ENCODE peak calls at places on chromosomes 6 and 20, in five cellular contexts. G is IMR-90, A is heart right ventricle, J is psoas muscle, M is left ventricle myocardium inferior. Q is an unnamed sample.
A peak's percentile ranks its signal among the peaks of the same experiment; 100 is the strongest.

GRCh38 chr6:24646771-24647170 is 780 bp upstream of the KIAA0319 start:
- DNase-seq in G (peak; percentile 12), A (no peak), J (no peak), M (no peak), Q (no peak)

GRCh38 chr20:3521852-3522740 is 51.3 kb downstream of the ATRN start:
- DNase-seq in G (no peak), A (no peak), J (no peak), M (no peak), Q (no peak)

GRCh38 chr6:138428943-138429616 is 25.1 kb downstream of the HEBP2 start:
- DNase-seq in G (peak; percentile 77), A (no peak), J (no peak), M (no peak), Q (no peak)

GRCh38 chr6:3230275-3231212 is 3.1 kb upstream of the TUBB2B start:
- DNase-seq in G (peak; percentile 34), A (no peak), J (no peak), M (no peak), Q (no peak)

GRCh38 chr6:32114853-32115252 is 5.7 kb upstream of the TNXB start:
- DNase-seq in G (peak; percentile 73), A (no peak), J (peak; percentile 49), M (no peak), Q (no peak)

GRCh38 chr6:15389759-15390723 is 144.2 kb downstream of the JARID2 start:
- DNase-seq in G (peak; percentile 66), A (no peak), J (no peak), M (no peak), Q (no peak)

GRCh38 chr6:42088101-42088591 is 37.8 kb downstream of the TAF8 start:
- DNase-seq in G (peak; percentile 54), A (peak; percentile 41), J (no peak), M (peak; percentile 55), Q (peak; percentile 65)

GRCh38 chr6:18126116-18126515 is 3.6 kb upstream of the NHLRC1 start:
- DNase-seq in G (no peak), A (no peak), J (no peak), M (no peak), Q (no peak)

GRCh38 chr20:36147707-36148106 is 6.8 kb upstream of the EPB41L1 start:
- DNase-seq in G (peak; percentile 81), A (no peak), J (no peak), M (no peak), Q (no peak)

GRCh38 chr6:65569505-65569904 is 137.5 kb downstream of the EYS start:
- DNase-seq in G (no peak), A (no peak), J (no peak), M (no peak), Q (no peak)

GRCh38 chr20:62366370-62367135 is 559 bp downstream of the LAMA5 start:
- DNase-seq in G (no peak), A (peak; percentile 51), J (peak; percentile 27), M (peak; percentile 47), Q (no peak)

GRCh38 chr6:80541186-80541585 is 434.7 kb downstream of the BCKDHB start:
- DNase-seq in G (peak; percentile 85), A (no peak), J (no peak), M (no peak), Q (no peak)

GRCh38 chr6:107713214-107713962 is 110.7 kb downstream of the SCML4 start:
- DNase-seq in G (no peak), A (no peak), J (no peak), M (no peak), Q (no peak)

GRCh38 chr20:46970937-46971630 is 76.4 kb downstream of the EYA2 start:
- DNase-seq in G (peak; percentile 97), A (no peak), J (no peak), M (no peak), Q (no peak)

DNA sequence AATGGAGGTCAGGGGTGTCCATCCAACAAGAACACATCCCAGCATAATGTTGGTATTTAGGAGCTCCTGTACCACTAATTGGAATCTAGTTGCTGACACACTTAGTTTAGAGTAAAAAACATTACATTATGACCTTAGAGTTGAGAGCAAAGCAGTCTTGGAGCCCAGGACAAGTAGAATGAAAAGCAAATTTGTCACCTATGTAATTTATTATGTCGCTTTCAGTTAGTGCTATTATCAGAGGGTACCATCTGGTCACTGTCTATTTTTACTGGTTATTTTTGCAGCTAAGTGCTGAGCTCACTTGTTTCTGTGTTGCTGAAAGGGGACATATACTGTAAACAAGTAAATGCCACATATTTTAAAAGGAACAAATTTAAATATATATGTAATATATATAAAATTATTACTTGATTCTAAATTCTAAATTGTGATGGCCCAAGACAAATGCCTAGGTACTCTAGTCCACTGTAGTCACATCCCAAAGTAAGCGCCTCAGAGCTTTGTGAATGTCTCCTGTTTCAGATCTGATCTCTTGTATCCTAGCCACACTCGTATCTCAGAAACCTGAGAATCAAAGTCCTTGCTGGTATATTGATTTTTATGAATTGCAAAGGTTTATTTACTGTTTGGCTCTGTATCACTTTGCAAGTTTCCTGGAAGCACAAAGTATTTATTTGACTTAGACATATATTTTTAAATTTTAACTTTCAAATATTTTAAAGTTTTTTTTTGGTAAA is 148.6 kb upstream of the MAN1A1 start:
- DNase-seq in G (no peak), A (no peak), J (no peak), M (no peak), Q (no peak)
- H3K27ac ChIP-seq in G (no peak overlapping the region), A (no peak overlapping the region), J (no peak overlapping the region), M (no peak overlapping the region), Q (no peak overlapping the region)

DNA sequence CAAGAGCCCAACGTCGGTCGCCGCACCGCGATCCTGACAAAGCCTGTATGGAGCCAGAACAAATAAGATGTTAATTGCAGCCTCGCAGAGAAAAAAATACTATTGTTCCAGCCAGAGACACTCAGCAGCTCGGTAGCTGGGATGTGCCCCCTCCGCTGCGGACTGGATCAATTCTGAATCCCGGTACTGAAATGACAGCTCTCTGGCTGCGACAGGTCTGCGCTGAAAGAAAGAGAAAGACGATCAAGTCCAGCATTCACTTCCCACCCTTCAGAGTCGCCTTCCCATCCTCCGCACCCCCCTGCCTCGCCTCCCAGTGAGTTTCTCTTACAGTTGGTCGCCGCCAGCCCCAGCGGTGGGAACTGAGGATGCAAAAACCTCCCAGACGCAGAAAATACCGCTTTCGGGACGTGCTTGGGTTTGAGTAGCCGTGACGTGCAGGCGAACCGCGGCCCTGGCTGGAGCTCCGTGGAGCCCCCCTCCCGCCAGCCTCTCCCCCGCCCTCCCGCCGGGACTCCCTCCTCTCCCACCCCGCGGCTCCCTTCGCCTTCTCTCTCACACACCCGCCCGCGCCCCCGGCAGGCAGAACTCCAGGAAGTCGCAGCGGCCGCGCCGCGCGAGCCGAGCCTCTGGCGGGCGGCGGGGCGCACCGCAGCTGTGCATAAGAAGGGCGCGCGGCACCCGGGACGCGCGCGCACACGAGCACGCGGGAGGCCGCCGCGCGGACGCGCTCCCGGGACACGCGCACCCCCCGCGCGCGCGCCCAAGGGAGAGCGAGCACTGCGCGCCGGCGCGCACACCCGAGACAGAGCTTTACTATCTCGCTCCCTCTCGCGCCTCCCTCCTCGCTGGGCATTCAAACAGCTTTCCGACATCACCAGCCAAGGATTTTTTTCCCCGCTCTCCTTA is at the start of gene ADGRB3:
- DNase-seq in G (peak; percentile 47), A (peak; percentile 83), J (peak; percentile 79), M (peak; percentile 86), Q (peak; percentile 76)
- TF ChIP-seq CTCF in G (no peak), A (no peak), J (no peak), M (peak; percentile 39), Q (no peak)

DNA sequence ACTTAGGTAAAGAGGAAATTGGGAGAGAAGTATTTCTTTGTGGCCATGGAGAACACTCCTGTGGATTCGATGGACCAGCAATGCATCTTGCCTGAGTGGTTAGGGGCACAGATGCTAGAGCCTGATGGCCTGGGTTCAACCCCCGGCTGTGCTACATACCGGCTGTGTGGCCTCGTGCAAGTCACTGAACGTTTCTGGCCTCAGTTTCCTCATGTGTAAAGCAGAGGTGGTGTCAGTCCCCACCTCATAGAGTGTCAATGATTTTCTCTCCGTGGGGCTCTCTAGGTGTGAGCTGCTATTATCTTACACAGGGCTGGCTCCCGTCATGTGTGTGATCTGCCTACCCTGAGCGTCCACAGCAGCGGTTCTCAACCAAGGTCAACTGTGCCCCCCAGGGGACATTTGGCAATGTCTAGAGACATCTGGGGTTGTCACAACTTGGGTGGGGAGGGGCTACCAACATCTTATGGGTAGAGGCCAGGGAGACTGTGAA is 50.0 kb upstream of the PTPN1 start:
- DNase-seq in G (no peak), A (no peak), J (no peak), M (no peak), Q (no peak)
- H3K27ac ChIP-seq in G (no peak overlapping the region), A (no peak overlapping the region), J (peak overlapping the region; percentile 71), M (peak overlapping the region; percentile 60), Q (peak overlapping the region; percentile 59)

DNA sequence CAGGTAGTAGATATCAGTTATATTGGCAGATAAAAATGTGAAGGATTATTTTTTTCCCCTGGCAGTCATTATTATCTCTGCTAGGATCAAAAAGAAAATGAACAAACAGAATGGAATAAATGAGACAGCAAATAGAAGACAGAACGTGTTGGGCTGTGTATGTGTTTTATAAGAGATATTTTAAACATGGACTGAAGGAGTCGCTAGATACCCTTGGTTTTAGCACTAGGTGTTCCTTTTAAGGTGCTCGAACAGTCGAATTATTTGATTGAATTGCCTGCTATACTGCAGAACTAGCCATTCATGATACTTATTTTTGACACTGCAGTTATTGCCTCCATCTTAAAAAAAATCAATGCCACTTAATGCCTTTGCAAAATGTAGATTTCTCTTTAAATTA is 3.7 kb downstream of the GRIK2 start:
- DNase-seq in G (peak; percentile 70), A (no peak), J (no peak), M (no peak), Q (no peak)
- TF ChIP-seq CTCF in G (peak; percentile 54), A (no peak), J (no peak), M (no peak), Q (no peak)

DNA sequence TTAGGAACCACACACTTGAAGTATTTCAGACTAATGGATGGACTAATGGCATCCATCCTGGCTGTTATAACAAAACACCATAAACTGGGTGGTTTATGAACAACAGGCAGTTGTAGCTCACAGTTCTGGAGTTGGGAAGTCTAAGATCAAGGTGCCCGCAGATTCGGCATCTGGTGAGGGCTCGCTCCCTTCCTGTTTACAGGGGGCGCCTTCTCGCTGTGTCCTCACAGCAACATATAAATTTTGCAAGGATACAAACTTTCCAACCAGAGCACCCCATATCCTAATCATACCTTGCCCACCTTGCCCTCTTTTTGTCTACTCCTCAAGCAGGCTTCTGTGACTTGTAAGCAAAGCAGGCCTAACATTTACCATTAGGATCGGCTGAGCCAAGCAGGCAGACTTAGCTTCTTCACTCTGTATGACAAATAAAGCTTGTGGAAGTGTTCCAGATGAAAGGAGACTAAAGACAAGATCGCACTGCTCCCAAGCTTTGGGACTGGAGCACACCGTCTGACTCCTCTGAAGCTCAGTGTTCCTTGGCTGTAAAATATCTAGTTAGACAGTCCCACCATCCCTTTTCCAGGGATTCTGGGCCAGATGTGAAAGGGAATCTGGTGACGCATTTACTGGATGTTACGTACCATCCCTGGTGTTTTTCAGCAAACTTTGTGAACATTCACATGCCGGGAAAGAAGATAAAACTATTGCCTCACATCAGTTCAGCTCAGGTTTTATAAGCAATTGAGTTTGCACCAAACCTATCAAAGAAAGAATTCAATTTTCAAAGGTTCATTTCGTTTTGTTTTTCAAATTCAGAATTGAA is 34.8 kb downstream of the GFOD1 start:
- DNase-seq in G (no peak), A (no peak), J (no peak), M (no peak), Q (no peak)
- H3K27ac ChIP-seq in G (no peak overlapping the region), A (no peak overlapping the region), J (peak overlapping the region; percentile 17), M (peak overlapping the region; percentile 63), Q (peak overlapping the region; percentile 86)

Q was measured in right atrium auricular region.